ENCODE peak calls at places on chromosomes 12 and 14, in seven cellular contexts. Y, Q, P, B, C, T and M are unnamed samples.

GRCh38 chr12:86697916-86698315 is 441.7 kb upstream of the MGAT4C start:
- DNase-seq in B (no peak), Q (no peak), C (no peak), T (no peak), P (no peak), Y (no peak), M (no peak)

GRCh38 chr12:28132398-28132797 is 57.9 kb upstream of the CCDC91 start:
- DNase-seq in Y (no peak), B (no peak), C (no peak), P (no peak), Q (no peak), T (no peak), M (no peak)

GRCh38 chr14:51167587-51168219 is 72.3 kb upstream of the TMX1 start:
- DNase-seq in Y (no peak), P (peak; percentile 9), B (no peak), C (peak; percentile 81), Q (no peak), T (no peak), M (no peak)

GRCh38 chr14:54114941-54115340 is 158.3 kb upstream of the BMP4 start:
- DNase-seq in C (no peak), Q (no peak), B (no peak), Y (no peak), T (no peak), P (no peak), M (no peak)

GRCh38 chr12:112705037-112705632 is 86.4 kb upstream of the RPH3A start:
- DNase-seq in Y (no peak), T (no peak), C (no peak), P (no peak), B (no peak), Q (no peak), M (no peak)

GRCh38 chr12:71460850-71461609 is 21.4 kb downstream of the LGR5 start:
- DNase-seq in C (no peak), P (no peak), Y (no peak), T (no peak), B (no peak), Q (no peak), M (no peak)

GRCh38 chr12:109296431-109296830 is 12.7 kb downstream of the FOXN4 start:
- DNase-seq in B (no peak), T (no peak), C (no peak), P (no peak), Q (no peak), Y (no peak), M (no peak)

GRCh38 chr14:54220697-54221431 is 175.9 kb upstream of the CDKN3 start:
- DNase-seq in B (no peak), Q (no peak), P (no peak), T (no peak), Y (no peak), C (no peak), M (no peak)

GRCh38 chr12:113130457-113131135 is 5.0 kb downstream of the RASAL1 start:
- DNase-seq in T (no peak), P (peak; percentile 38), C (no peak), Q (no peak), Y (peak; percentile 43), B (no peak), M (no peak)

GRCh38 chr14:77041837-77042557 is 13.5 kb upstream of the IRF2BPL start:
- DNase-seq in T (no peak), C (peak; percentile 95), Y (no peak), Q (no peak), P (peak; percentile 50), B (no peak), M (peak; percentile 30)

GRCh38 chr14:22052795-22053194 is 379.2 kb upstream of the OR4E1 start:
- DNase-seq in C (no peak), T (no peak), Y (no peak), B (no peak), P (no peak), Q (no peak), M (no peak)

GRCh38 chr12:24705741-24706358 is 243.1 kb downstream of the BCAT1 start:
- DNase-seq in T (no peak), Y (no peak), Q (no peak), C (peak; percentile 28), B (no peak), P (peak; percentile 27), M (peak; percentile 89)

GRCh38 chr12:76236640-76237039 is 111.6 kb downstream of the BBS10 start:
- DNase-seq in P (no peak), Q (no peak), B (no peak), Y (no peak), T (no peak), C (no peak), M (no peak)

GRCh38 chr14:29868000-29868399 is 59.6 kb downstream of the PRKD1 start:
- DNase-seq in P (no peak), Q (no peak), Y (no peak), B (no peak), C (no peak), T (no peak), M (no peak)

GRCh38 chr12:1326258-1326657 is 268.1 kb downstream of the FBXL14 start:
- DNase-seq in C (no peak), T (no peak), Q (no peak), P (no peak), B (no peak), Y (no peak), M (no peak)

GRCh38 chr14:39230416-39230815 is 3.3 kb upstream of the MIA2 start:
- DNase-seq in Q (no peak), T (no peak), Y (no peak), B (no peak), P (peak; percentile 10), C (no peak), M (no peak)

GRCh38 chr14:29458547-29458946 is 469.1 kb downstream of the PRKD1 start:
- DNase-seq in T (no peak), B (no peak), C (no peak), Q (peak; percentile 70), Y (no peak), P (no peak), M (no peak)

GRCh38 chr12:100717733-100718067 is 76.9 kb upstream of the ANO4 start:
- DNase-seq in P (no peak), T (no peak), Y (no peak), Q (no peak), B (no peak), C (peak; percentile 22), M (no peak)
- H3K4me3 ChIP-seq in P (no peak overlapping the region), T (peak overlapping the region; percentile 27), Y (no peak overlapping the region), Q (no peak overlapping the region), B (no peak overlapping the region), C (peak overlapping the region; percentile 62), M (no peak overlapping the region)

GRCh38 chr12:124453419-124454351 is 113.7 kb downstream of the NCOR2 start:
- DNase-seq in Q (no peak), P (peak; percentile 99), B (peak; percentile 56), Y (peak; percentile 90), T (peak; percentile 39), C (peak; percentile 70), M (peak; percentile 92)
- H3K4me3 ChIP-seq in Q (no peak overlapping the region), P (no peak overlapping the region), B (peak overlapping the region; percentile 5), Y (peak overlapping the region; percentile 27), T (no peak overlapping the region), C (no peak overlapping the region), M (peak overlapping the region; percentile 54)

GRCh38 chr14:104692261-104692938 is 3.0 kb downstream of the INF2 start:
- DNase-seq in B (no peak), C (no peak), P (no peak), Q (no peak), T (no peak), Y (no peak), M (no peak)

GRCh38 chr14:104689620-104690265 is 325 bp downstream of the INF2 start:
- DNase-seq in B (no peak), P (peak; percentile 38), Y (no peak), C (no peak), Q (no peak), T (no peak), M (no peak)

GRCh38 chr14:104690266-104690711 is 871 bp downstream of the INF2 start:
- DNase-seq in Q (no peak), B (no peak), P (no peak), C (no peak), Y (no peak), T (no peak), M (no peak)

GRCh38 chr14:104691546-104692260 is 2.3 kb downstream of the INF2 start:
- DNase-seq in Y (no peak), P (no peak), T (no peak), B (no peak), Q (no peak), C (no peak), M (no peak)

DNA sequence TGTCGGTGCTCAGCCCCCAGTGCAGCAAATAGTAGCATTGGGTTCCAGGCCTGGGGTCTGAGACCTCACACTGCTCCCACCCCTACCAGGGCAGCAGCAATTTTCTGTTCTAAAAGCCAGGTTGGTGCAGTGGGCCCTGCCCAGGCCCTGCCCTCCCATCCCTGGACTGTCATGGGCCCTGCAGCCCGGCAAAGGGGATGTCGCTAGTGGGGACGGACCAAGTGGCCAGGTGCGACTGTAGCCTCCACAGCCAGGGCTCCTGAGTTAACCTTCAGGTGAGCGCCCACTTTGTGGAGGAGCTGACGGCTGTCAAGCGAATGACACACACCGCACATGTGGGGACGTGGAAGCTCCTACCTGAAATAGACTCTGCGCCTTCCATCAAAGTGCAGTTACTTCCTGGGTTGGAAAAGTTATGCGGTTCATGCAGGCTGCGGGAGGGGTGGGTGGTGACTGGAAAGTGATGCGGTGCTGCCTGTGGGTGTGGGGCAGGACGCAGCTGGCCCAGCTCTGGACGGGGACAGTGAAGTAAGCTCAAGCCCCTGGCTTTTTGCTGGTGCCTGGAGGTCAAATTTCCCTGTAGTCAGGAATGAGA is 1.5 kb downstream of the INF2 start:
- DNase-seq in B (no peak), Q (no peak), C (no peak), P (no peak), Y (no peak), T (no peak), M (no peak)
- H3K4me3 ChIP-seq in B (peak overlapping the region; percentile 76), Q (peak overlapping the region; percentile 83), C (peak overlapping the region; percentile 77), P (peak overlapping the region; percentile 67), Y (peak overlapping the region; percentile 93), T (peak overlapping the region; percentile 91), M (peak overlapping the region; percentile 92)

GRCh38 chr12:13587721-13588389 is 391.3 kb downstream of the EMP1 start:
- DNase-seq in Y (no peak), T (no peak), C (no peak), P (no peak), B (no peak), Q (no peak), M (no peak)

GRCh38 chr12:13581031-13581430 is 384.5 kb downstream of the EMP1 start:
- DNase-seq in Y (no peak), P (no peak), Q (no peak), C (peak; percentile 60), T (no peak), B (no peak), M (no peak)

GRCh38 chr12:13582421-13582820 is 385.9 kb downstream of the EMP1 start:
- DNase-seq in Q (no peak), P (no peak), C (no peak), B (no peak), T (no peak), Y (no peak), M (no peak)

GRCh38 chr12:13586361-13586760 is 389.8 kb downstream of the EMP1 start:
- DNase-seq in C (no peak), T (no peak), Q (no peak), P (no peak), Y (no peak), B (no peak), M (no peak)

GRCh38 chr12:13583630-13584029 is 387.1 kb downstream of the EMP1 start:
- DNase-seq in P (no peak), Y (no peak), C (no peak), T (no peak), B (no peak), Q (no peak), M (no peak)
- H3K4me3 ChIP-seq in P (no peak overlapping the region), Y (no peak overlapping the region), C (no peak overlapping the region), T (no peak overlapping the region), B (no peak overlapping the region), Q (no peak overlapping the region), M (no peak overlapping the region)